ENCODE peak calls at places on chromosomes 5 and 9, in six cellular contexts. One of them, this sample, is unnamed.

GRCh38 chr9:37255944-37256862 is 135.8 kb downstream of the ZCCHC7 start:
- DNase-seq in hepatocyte: no peak
- DNase-seq in IMR-90: no peak
- DNase-seq in esophagus squamous epithelium: no peak
- DNase-seq in OCI-LY7: no peak
- DNase-seq in stomach: no peak
- DNase-seq in this sample: no peak

GRCh38 chr9:86854898-86855523 is 92.3 kb downstream of the GAS1 start:
- DNase-seq in OCI-LY7: no peak
- DNase-seq in IMR-90: peak; percentile 96
- DNase-seq in hepatocyte: peak; percentile 74
- DNase-seq in esophagus squamous epithelium: no peak
- DNase-seq in stomach: no peak
- DNase-seq in this sample: no peak

GRCh38 chr9:19171271-19171670 is 44.0 kb upstream of the PLIN2 start:
- DNase-seq in OCI-LY7: no peak
- DNase-seq in stomach: no peak
- DNase-seq in hepatocyte: no peak
- DNase-seq in IMR-90: no peak
- DNase-seq in esophagus squamous epithelium: no peak
- DNase-seq in this sample: no peak

GRCh38 chr9:97980918-97981827 is 2.0 kb upstream of the ANP32B start:
- DNase-seq in IMR-90: no peak
- DNase-seq in esophagus squamous epithelium: no peak
- DNase-seq in hepatocyte: peak; percentile 10
- DNase-seq in stomach: no peak
- DNase-seq in OCI-LY7: peak; percentile 26
- DNase-seq in this sample: no peak

GRCh38 chr9:112546149-112547012 is 59.8 kb downstream of the KIAA1958 start:
- DNase-seq in esophagus squamous epithelium: no peak
- DNase-seq in IMR-90: peak; percentile 18
- DNase-seq in OCI-LY7: no peak
- DNase-seq in hepatocyte: no peak
- DNase-seq in stomach: no peak
- DNase-seq in this sample: no peak

GRCh38 chr9:78620764-78621163 is 323.8 kb downstream of the PSAT1 start:
- DNase-seq in esophagus squamous epithelium: no peak
- DNase-seq in stomach: no peak
- DNase-seq in OCI-LY7: no peak
- DNase-seq in hepatocyte: no peak
- DNase-seq in IMR-90: peak; percentile 88
- DNase-seq in this sample: no peak

GRCh38 chr9:13810510-13810909 is 503.4 kb downstream of the NFIB start:
- DNase-seq in stomach: no peak
- DNase-seq in hepatocyte: no peak
- DNase-seq in OCI-LY7: no peak
- DNase-seq in IMR-90: no peak
- DNase-seq in esophagus squamous epithelium: no peak
- DNase-seq in this sample: peak; percentile 32

GRCh38 chr5:55600536-55601208 is 65.9 kb upstream of the PLPP1 start:
- DNase-seq in hepatocyte: peak; percentile 63
- DNase-seq in OCI-LY7: peak; percentile 9
- DNase-seq in esophagus squamous epithelium: no peak
- DNase-seq in stomach: no peak
- DNase-seq in IMR-90: peak; percentile 60
- DNase-seq in this sample: no peak

GRCh38 chr5:96067251-96067650 is 105.6 kb upstream of the ELL2 start:
- DNase-seq in IMR-90: no peak
- DNase-seq in hepatocyte: no peak
- DNase-seq in stomach: no peak
- DNase-seq in esophagus squamous epithelium: no peak
- DNase-seq in OCI-LY7: no peak
- DNase-seq in this sample: no peak

GRCh38 chr5:98517559-98517958 is 255.9 kb upstream of the RGMB start:
- DNase-seq in IMR-90: no peak
- DNase-seq in OCI-LY7: no peak
- DNase-seq in stomach: no peak
- DNase-seq in esophagus squamous epithelium: no peak
- DNase-seq in hepatocyte: no peak
- DNase-seq in this sample: no peak

GRCh38 chr5:67515762-67516161 is 319.2 kb upstream of the CD180 start:
- DNase-seq in IMR-90: no peak
- DNase-seq in esophagus squamous epithelium: no peak
- DNase-seq in hepatocyte: no peak
- DNase-seq in OCI-LY7: no peak
- DNase-seq in stomach: no peak
- DNase-seq in this sample: no peak

GRCh38 chr5:2003206-2003605 is 120.5 kb upstream of the IRX4 start:
- DNase-seq in OCI-LY7: no peak
- DNase-seq in hepatocyte: no peak
- DNase-seq in IMR-90: no peak
- DNase-seq in esophagus squamous epithelium: no peak
- DNase-seq in stomach: no peak
- DNase-seq in this sample: no peak

GRCh38 chr5:138706655-138707480 is 46.4 kb upstream of the CTNNA1 start:
- DNase-seq in IMR-90: peak; percentile 89
- DNase-seq in stomach: no peak
- DNase-seq in esophagus squamous epithelium: no peak
- DNase-seq in hepatocyte: peak; percentile 42
- DNase-seq in OCI-LY7: no peak
- DNase-seq in this sample: no peak

GRCh38 chr9:99680191-99680590 is 141.5 kb upstream of the NR4A3 start:
- DNase-seq in stomach: no peak
- DNase-seq in hepatocyte: no peak
- DNase-seq in OCI-LY7: no peak
- DNase-seq in IMR-90: peak; percentile 75
- DNase-seq in esophagus squamous epithelium: no peak
- DNase-seq in this sample: no peak

GRCh38 chr5:172336666-172337310 is 53.2 kb upstream of the UBTD2 start:
- DNase-seq in hepatocyte: no peak
- DNase-seq in esophagus squamous epithelium: no peak
- DNase-seq in OCI-LY7: no peak
- DNase-seq in IMR-90: no peak
- DNase-seq in stomach: no peak
- DNase-seq in this sample: no peak

GRCh38 chr5:30324083-30324482 is 869.4 kb upstream of the CDH6 start:
- DNase-seq in hepatocyte: no peak
- DNase-seq in IMR-90: no peak
- DNase-seq in OCI-LY7: no peak
- DNase-seq in stomach: no peak
- DNase-seq in esophagus squamous epithelium: no peak
- DNase-seq in this sample: no peak

GRCh38 chr9:119368681-119369581 is at the start of gene BRINP1:
- DNase-seq in IMR-90: no peak
- DNase-seq in hepatocyte: peak; percentile 69
- DNase-seq in stomach: no peak
- DNase-seq in esophagus squamous epithelium: no peak
- DNase-seq in OCI-LY7: no peak
- DNase-seq in this sample: no peak

GRCh38 chr9:7211657-7212056 is 453.9 kb downstream of the KDM4C start:
- DNase-seq in OCI-LY7: no peak
- DNase-seq in IMR-90: no peak
- DNase-seq in stomach: no peak
- DNase-seq in hepatocyte: no peak
- DNase-seq in esophagus squamous epithelium: no peak
- DNase-seq in this sample: no peak

GRCh38 chr5:172659909-172660628 is 19.0 kb downstream of the NEURL1B start:
- DNase-seq in stomach: peak; percentile 76
- DNase-seq in IMR-90: peak; percentile 94
- DNase-seq in hepatocyte: peak; percentile 92
- DNase-seq in OCI-LY7: peak; percentile 6
- DNase-seq in esophagus squamous epithelium: no peak
- DNase-seq in this sample: peak; percentile 85

GRCh38 chr5:95962785-95963184 is 1.1 kb upstream of the ELL2 start:
- DNase-seq in OCI-LY7: no peak
- DNase-seq in IMR-90: no peak
- DNase-seq in esophagus squamous epithelium: no peak
- DNase-seq in hepatocyte: peak; percentile 28
- DNase-seq in stomach: no peak
- DNase-seq in this sample: no peak

GRCh38 chr5:15203376-15203775 is 296.6 kb upstream of the FBXL7 start:
- DNase-seq in OCI-LY7: no peak
- DNase-seq in stomach: no peak
- DNase-seq in hepatocyte: no peak
- DNase-seq in IMR-90: peak; percentile 34
- DNase-seq in esophagus squamous epithelium: no peak
- DNase-seq in this sample: no peak

GRCh38 chr5:1336749-1337489 is 8.0 kb downstream of the CLPTM1L start:
- DNase-seq in esophagus squamous epithelium: no peak
- DNase-seq in IMR-90: no peak
- DNase-seq in stomach: no peak
- DNase-seq in OCI-LY7: no peak
- DNase-seq in hepatocyte: no peak
- DNase-seq in this sample: no peak

GRCh38 chr9:15249042-15249818 is 57.8 kb downstream of the TTC39B start:
- DNase-seq in IMR-90: peak; percentile 87
- DNase-seq in hepatocyte: no peak
- DNase-seq in esophagus squamous epithelium: no peak
- DNase-seq in stomach: no peak
- DNase-seq in OCI-LY7: no peak
- DNase-seq in this sample: no peak
- H3K4me3 ChIP-seq in IMR-90: no peak overlapping the region
- H3K4me3 ChIP-seq in hepatocyte: no peak overlapping the region
- H3K4me3 ChIP-seq in esophagus squamous epithelium: no peak overlapping the region
- H3K4me3 ChIP-seq in stomach: no peak overlapping the region
- H3K4me3 ChIP-seq in OCI-LY7: no peak overlapping the region
- H3K4me3 ChIP-seq in this sample: no peak overlapping the region

GRCh38 chr9:96674914-96675538 is 19.9 kb upstream of the PRXL2C start:
- DNase-seq in stomach: no peak
- DNase-seq in OCI-LY7: no peak
- DNase-seq in esophagus squamous epithelium: no peak
- DNase-seq in IMR-90: peak; percentile 77
- DNase-seq in hepatocyte: no peak
- DNase-seq in this sample: no peak
- H3K27ac ChIP-seq in stomach: no peak overlapping the region
- H3K27ac ChIP-seq in OCI-LY7: no peak overlapping the region
- H3K27ac ChIP-seq in esophagus squamous epithelium: peak overlapping the region; percentile 25
- H3K27ac ChIP-seq in IMR-90: no peak overlapping the region
- H3K27ac ChIP-seq in hepatocyte: no peak overlapping the region
- H3K27ac ChIP-seq in this sample: no peak overlapping the region

GRCh38 chr9:111276723-111277122 is 53.3 kb downstream of the OR2K2 start:
- DNase-seq in OCI-LY7: peak; percentile 5
- DNase-seq in IMR-90: no peak
- DNase-seq in stomach: no peak
- DNase-seq in hepatocyte: no peak
- DNase-seq in esophagus squamous epithelium: no peak
- DNase-seq in this sample: no peak

GRCh38 chr9:111271047-111271446 is 59.0 kb downstream of the OR2K2 start:
- DNase-seq in OCI-LY7: no peak
- DNase-seq in IMR-90: no peak
- DNase-seq in esophagus squamous epithelium: no peak
- DNase-seq in hepatocyte: no peak
- DNase-seq in stomach: no peak
- DNase-seq in this sample: no peak

GRCh38 chr9:111274737-111275136 is 55.3 kb downstream of the OR2K2 start:
- DNase-seq in hepatocyte: no peak
- DNase-seq in OCI-LY7: no peak
- DNase-seq in IMR-90: peak; percentile 57
- DNase-seq in esophagus squamous epithelium: no peak
- DNase-seq in stomach: no peak
- DNase-seq in this sample: no peak

GRCh38 chr9:111271481-111272080 is 58.4 kb downstream of the OR2K2 start:
- DNase-seq in stomach: no peak
- DNase-seq in IMR-90: peak; percentile 65
- DNase-seq in OCI-LY7: no peak
- DNase-seq in esophagus squamous epithelium: no peak
- DNase-seq in hepatocyte: no peak
- DNase-seq in this sample: no peak

GRCh38 chr9:111272571-111272970 is 57.5 kb downstream of the OR2K2 start:
- DNase-seq in hepatocyte: no peak
- DNase-seq in stomach: no peak
- DNase-seq in IMR-90: no peak
- DNase-seq in OCI-LY7: no peak
- DNase-seq in esophagus squamous epithelium: no peak
- DNase-seq in this sample: no peak
- H3K36me3 ChIP-seq in hepatocyte: no peaks in the 10 kb centered on the region
- H3K36me3 ChIP-seq in stomach: no peaks in the 10 kb centered on the region
- H3K36me3 ChIP-seq in IMR-90: no peaks in the 10 kb centered on the region
- H3K36me3 ChIP-seq in OCI-LY7: no peaks in the 10 kb centered on the region
- H3K36me3 ChIP-seq in esophagus squamous epithelium: no peaks in the 10 kb centered on the region
- H3K36me3 ChIP-seq in this sample: no peaks in the 10 kb centered on the region

DNA sequence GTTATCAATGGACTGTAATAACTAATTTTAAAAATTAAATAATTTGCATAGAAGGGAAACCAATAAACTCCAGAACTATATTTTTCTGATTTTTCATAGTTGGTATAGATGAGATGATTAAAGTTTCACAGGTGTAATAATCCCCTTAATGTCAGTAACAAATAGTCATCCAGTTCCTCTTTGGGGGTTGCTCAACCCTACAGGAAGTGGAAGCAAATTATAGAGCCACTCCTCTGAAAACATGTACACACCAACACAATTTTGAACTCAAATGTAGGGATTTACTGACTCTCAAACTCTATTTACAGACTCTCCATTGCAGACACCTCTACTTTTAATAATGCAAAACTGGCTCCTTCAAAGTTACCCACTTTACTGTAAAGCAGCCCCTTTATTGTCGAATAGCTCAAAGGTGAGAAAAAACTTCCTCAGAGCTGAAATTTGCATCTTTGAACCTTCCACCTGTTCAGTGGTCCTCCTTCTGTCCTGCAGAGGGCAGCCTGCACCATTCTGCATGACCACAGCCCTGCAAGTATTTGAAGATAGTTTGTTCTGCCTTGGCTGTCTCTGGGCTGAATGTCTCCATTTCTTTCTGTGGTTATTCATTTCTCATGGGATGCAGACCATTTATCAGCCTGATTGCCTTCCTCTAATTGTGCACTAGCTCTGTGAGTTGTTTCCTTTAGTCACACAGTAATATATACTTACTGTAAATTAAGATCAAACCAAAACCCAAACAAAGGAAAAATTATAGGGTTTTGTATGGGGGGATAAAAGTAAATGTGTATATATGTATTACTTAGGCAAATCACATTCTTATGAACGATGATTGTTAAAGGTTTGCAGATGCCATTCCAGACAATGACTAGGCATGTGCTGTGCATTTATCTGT is 383.2 kb upstream of the SGCD start:
- DNase-seq in IMR-90: peak; percentile 70
- DNase-seq in OCI-LY7: peak; percentile 45
- DNase-seq in esophagus squamous epithelium: no peak
- DNase-seq in hepatocyte: peak; percentile 80
- DNase-seq in stomach: no peak
- DNase-seq in this sample: no peak
- H3K4me3 ChIP-seq in IMR-90: no peak overlapping the region
- H3K4me3 ChIP-seq in OCI-LY7: no peak overlapping the region
- H3K4me3 ChIP-seq in esophagus squamous epithelium: no peak overlapping the region
- H3K4me3 ChIP-seq in hepatocyte: no peak overlapping the region
- H3K4me3 ChIP-seq in stomach: no peak overlapping the region
- H3K4me3 ChIP-seq in this sample: no peak overlapping the region

DNA sequence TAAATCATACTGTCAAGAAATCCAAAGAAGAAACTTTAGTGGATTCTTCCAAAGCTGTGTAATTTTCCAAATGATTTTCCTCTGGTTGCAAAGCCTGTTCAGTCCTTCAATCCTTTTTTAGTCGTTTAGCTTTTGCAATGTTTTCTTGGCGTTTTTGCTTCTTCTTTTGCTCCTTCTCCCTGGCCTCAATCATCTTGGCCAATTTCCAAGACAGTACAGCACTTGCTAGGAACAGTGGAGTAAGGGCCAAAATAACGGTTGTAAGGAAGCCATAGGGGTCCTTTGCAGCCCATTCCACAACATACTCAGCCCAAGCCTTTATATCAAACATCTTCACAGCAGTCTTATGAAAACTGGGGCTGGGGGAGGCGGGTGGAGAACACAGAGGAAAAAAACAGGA is 2.4 kb downstream of the SMIM15 start:
- DNase-seq in hepatocyte: no peak
- DNase-seq in IMR-90: no peak
- DNase-seq in OCI-LY7: no peak
- DNase-seq in stomach: no peak
- DNase-seq in esophagus squamous epithelium: no peak
- DNase-seq in this sample: no peak
- H3K27ac ChIP-seq in hepatocyte: no peak overlapping the region
- H3K27ac ChIP-seq in IMR-90: no peak overlapping the region
- H3K27ac ChIP-seq in OCI-LY7: no peak overlapping the region
- H3K27ac ChIP-seq in stomach: no peak overlapping the region
- H3K27ac ChIP-seq in esophagus squamous epithelium: no peak overlapping the region
- H3K27ac ChIP-seq in this sample: no peak overlapping the region

This sample was measured in lower lobe of right lung.